ENCODE peak calls at places on chromosome 19, in ten cellular contexts. G is sigmoid colon, W is HCT116, U is GM23338, L is suprapubic skin, C is upper lobe of left lung, D is stomach, Z is H1, O is HL-60, S is GM12878. V is an unnamed sample.
A peak's percentile ranks its signal among the peaks of the same experiment; 100 is the strongest.

GRCh38 chr19:438416-438958 is 22.3 kb downstream of the SHC2 start:
- DNase-seq in W (no peak), O (no peak), L (no peak), D (no peak), G (no peak), Z (no peak), C (peak; percentile 69), U (no peak), S (no peak), V (no peak)

GRCh38 chr19:5314012-5314906 is 26.4 kb downstream of the PTPRS start:
- DNase-seq in S (no peak), G (no peak), Z (no peak), L (no peak), U (no peak), W (no peak), D (no peak), C (no peak), O (no peak), V (no peak)

GRCh38 chr19:53057904-53058579 is 13.5 kb downstream of the ERVV-2 start:
- DNase-seq in S (no peak), C (peak; percentile 79), U (peak; percentile 97), W (no peak), L (no peak), Z (peak; percentile 90), D (no peak), G (no peak), O (no peak), V (no peak)

GRCh38 chr19:51325161-51325979 is 13.9 kb downstream of the IGLON5 start:
- DNase-seq in U (no peak), D (no peak), L (no peak), C (no peak), O (peak; percentile 52), Z (no peak), W (no peak), S (no peak), G (no peak), V (no peak)

GRCh38 chr19:17751103-17751911 is at the start of gene FCHO1:
- DNase-seq in Z (no peak), L (no peak), U (no peak), W (no peak), D (peak; percentile 51), S (peak; percentile 87), C (peak; percentile 76), O (peak; percentile 93), G (peak; percentile 71), V (no peak)

GRCh38 chr19:16587031-16588023 is 15.1 kb upstream of the SLC35E1 start:
- DNase-seq in L (no peak), Z (no peak), C (no peak), G (no peak), S (peak; percentile 84), D (no peak), W (no peak), O (peak; percentile 94), U (peak; percentile 32), V (no peak)

GRCh38 chr19:45781282-45782161 is 768 bp downstream of the DMPK start:
- DNase-seq in O (no peak), Z (no peak), U (no peak), L (no peak), G (peak; percentile 73), C (peak; percentile 86), S (no peak), D (peak; percentile 72), W (no peak), V (no peak)

GRCh38 chr19:38184815-38185214 is 39.2 kb downstream of the DPF1 start:
- DNase-seq in G (no peak), D (no peak), O (no peak), C (no peak), U (no peak), W (no peak), S (no peak), Z (no peak), L (no peak), V (no peak)

GRCh38 chr19:46357846-46358583 is 11.1 kb downstream of the PPP5C start:
- DNase-seq in L (peak; percentile 29), D (no peak), Z (no peak), O (no peak), W (no peak), G (peak; percentile 38), S (no peak), C (no peak), U (no peak), V (no peak)

GRCh38 chr19:18074192-18074591 is 12.5 kb downstream of the IL12RB1 start:
- DNase-seq in Z (no peak), W (no peak), U (peak; percentile 66), D (no peak), C (no peak), S (no peak), O (no peak), G (no peak), L (no peak), V (no peak)

GRCh38 chr19:56273563-56274117 is 1.1 kb downstream of the EDDM13 start:
- DNase-seq in Z (no peak), C (no peak), D (no peak), S (no peak), U (no peak), L (no peak), O (no peak), W (no peak), G (no peak), V (no peak)

GRCh38 chr19:42274065-42274682 is 5.1 kb downstream of the CIC start:
- DNase-seq in C (peak; percentile 79), L (no peak), S (no peak), G (peak; percentile 64), O (no peak), D (no peak), Z (no peak), W (no peak), U (no peak), V (no peak)

GRCh38 chr19:4811328-4812131 is 20.0 kb downstream of the TICAM1 start:
- DNase-seq in W (peak; percentile 58), O (peak; percentile 87), U (peak; percentile 75), S (no peak), G (peak; percentile 87), D (peak; percentile 92), Z (peak; percentile 99), L (peak; percentile 93), C (peak; percentile 93), V (no peak)

DNA sequence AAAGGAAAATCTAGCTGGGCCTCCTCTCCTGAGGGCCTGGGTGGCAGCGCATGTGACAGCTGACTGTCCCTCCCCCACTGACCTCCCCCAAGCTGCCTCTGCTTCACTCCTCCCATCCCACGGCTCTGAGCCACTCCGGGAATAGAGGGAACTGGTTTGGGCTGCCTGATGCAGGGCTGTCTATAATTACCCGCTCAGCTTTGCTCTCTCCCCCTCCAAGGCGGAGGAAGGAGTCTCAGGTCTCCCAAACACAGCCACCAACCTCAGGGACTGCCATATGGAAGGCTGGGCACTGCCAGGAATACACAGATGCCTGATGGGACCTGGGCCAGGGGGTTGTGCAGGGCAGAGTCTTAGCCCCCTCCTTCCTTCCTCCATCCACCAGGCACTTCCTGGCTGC is 7.8 kb downstream of the NAPA start:
- DNase-seq in L (no peak), O (no peak), W (no peak), D (no peak), U (no peak), C (no peak), S (no peak), G (no peak), Z (no peak), V (no peak)
- TF ChIP-seq POLR2AphosphoS5 in L (no peak), O (no peak), W (no peak), D (no peak), U (no peak), C (no peak), S (no peak), G (no peak), Z (no peak), V (no peak)

DNA sequence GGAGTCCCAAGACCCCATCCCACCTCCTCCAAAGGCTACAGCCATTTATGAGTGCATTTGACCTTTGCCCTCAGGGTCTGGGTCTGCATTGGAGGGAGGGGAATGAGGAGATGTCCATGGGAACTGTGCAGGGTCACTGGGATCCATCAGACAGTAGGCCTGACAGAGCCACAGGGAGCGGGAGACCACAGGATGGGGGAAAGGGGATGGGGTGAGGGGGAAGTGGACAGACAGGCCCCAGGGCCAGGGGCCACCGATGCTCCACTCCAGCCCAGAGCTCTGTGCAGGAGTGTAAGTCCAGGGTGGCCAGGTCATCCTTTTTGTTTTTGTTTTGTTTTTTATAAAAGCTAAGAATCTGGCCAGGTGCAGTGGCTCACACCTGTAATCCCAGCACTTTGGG is 82.5 kb downstream of the CHST8 start:
- DNase-seq in Z (no peak), U (no peak), W (no peak), L (no peak), C (peak; percentile 29), D (no peak), G (peak; percentile 30), O (no peak), S (no peak), V (no peak)
- TF ChIP-seq POLR2AphosphoS5 in Z (no peak), U (no peak), W (no peak), L (no peak), C (no peak), D (no peak), G (no peak), O (no peak), S (no peak), V (no peak)

DNA sequence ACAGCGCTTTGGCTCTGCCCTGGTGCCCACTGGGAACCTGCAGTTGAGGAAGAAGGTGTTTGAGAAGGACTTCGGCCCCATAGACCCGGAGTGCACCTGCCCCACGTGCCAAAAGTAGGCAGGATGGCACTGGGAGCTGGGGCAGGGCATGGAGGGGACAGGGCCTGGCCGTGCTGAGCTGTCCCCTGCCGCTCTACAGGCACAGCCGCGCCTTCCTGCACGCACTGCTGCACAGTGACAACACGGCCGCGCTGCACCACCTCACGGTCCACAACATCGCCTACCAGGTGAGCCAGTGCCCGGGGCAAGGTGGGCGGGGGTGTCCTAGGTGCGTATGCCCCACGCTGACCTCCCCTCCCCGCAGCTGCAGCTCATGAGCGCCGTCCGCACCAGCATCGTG is 5.1 kb upstream of the DNM2 start:
- DNase-seq in U (no peak), Z (no peak), W (no peak), C (peak; percentile 73), G (no peak), S (no peak), L (no peak), O (no peak), D (no peak), V (no peak)
- TF ChIP-seq POLR2AphosphoS5 in U (no peak), Z (no peak), W (no peak), C (no peak), G (no peak), S (no peak), L (no peak), O (no peak), D (no peak), V (no peak)

DNA sequence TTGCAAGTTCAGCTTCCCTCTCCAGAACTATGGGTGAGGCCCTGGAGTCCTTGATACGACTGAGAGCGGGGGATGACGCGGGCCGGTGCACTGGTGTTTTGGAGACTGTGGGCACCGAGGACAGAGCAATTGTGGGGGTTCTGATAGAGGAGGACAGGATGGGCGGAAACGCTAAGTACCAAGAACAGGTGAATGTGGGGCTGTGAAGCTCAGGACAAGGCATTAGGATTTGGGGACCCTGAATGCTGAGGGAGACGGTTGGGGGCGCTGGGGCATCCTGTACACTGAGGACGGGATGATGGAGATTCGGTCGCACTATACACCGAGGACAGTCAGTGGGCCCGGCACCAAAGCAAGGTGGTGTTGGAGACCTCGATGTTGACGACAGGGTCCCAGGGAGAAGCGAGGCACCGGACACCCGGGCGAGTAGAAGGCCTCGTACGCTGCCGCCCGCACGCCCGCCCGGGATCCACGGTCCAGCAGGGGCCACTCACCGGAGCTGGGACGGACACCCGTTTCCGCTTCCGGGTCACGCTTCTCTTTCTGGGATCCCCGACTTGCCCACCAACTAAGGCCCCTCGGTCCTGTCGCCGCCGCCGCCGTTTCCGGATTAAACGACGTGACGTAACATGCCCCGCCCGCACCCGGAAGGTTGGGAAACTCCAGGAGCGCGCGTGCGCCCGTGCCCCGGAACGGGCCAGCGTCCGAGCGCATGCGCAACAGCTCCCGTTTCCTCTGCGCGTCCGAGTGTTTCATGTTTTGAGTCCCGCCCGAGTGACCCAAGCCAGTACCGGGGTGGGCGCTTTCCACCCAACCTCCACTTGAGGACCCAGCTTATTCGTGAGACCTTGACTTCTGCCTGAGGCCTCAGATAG is at the start of gene CHMP2A:
- DNase-seq in U (peak; percentile 99), S (peak; percentile 85), D (peak; percentile 99), L (peak; percentile 100), G (peak; percentile 100), O (peak; percentile 98), Z (peak; percentile 99), W (peak; percentile 93), C (peak; percentile 99), V (peak; percentile 98)
- TF ChIP-seq POLR2AphosphoS5 in U (peak; percentile 94), S (peak; percentile 70), D (peak; percentile 83), L (peak; percentile 28), G (peak; percentile 81), O (peak; percentile 96), Z (peak; percentile 88), W (peak; percentile 96), C (peak; percentile 88), V (peak; percentile 97)

V was measured in vagina.